ENCODE peak calls at places on chromosomes 11 and 22, in seven cellular contexts. F is kidney; W is activated CD8-positive, alpha-beta T cell treated with anti-CD3 and anti-CD28 coated beads for 36 hours; Q is AG10803; J is brain microvascular endothelial cell; Z is hepatocyte; I is ascending aorta. C is an unnamed sample.

GRCh38 chr11:78210000-78210608 is 21.4 kb downstream of the USP35 start:
- DNase-seq in J (no peak), W (no peak), Z (no peak), I (no peak), F (no peak), Q (no peak), C (no peak)

GRCh38 chr22:27962268-27963191 is 43.5 kb upstream of the PITPNB start:
- DNase-seq in F (no peak), J (no peak), W (no peak), I (no peak), Q (peak; percentile 30), Z (no peak), C (no peak)

GRCh38 chr22:20099099-20099711 is 16.7 kb upstream of the RANBP1 start:
- DNase-seq in F (peak; percentile 48), I (no peak), J (no peak), Q (no peak), Z (no peak), W (no peak), C (no peak)

GRCh38 chr22:24164823-24165379 is 16.4 kb upstream of the SUSD2 start:
- DNase-seq in Q (no peak), J (no peak), I (no peak), Z (no peak), F (no peak), W (no peak), C (no peak)

GRCh38 chr11:73306069-73306468 is 2.0 kb upstream of the ARHGEF17 start:
- DNase-seq in W (no peak), Z (no peak), F (no peak), Q (no peak), J (no peak), I (no peak), C (no peak)

GRCh38 chr11:131609317-131609716 is 238.9 kb downstream of the NTM start:
- DNase-seq in F (no peak), I (no peak), Z (peak; percentile 19), J (peak; percentile 90), Q (peak; percentile 95), W (no peak), C (no peak)

GRCh38 chr11:72771507-72771906 is 19.3 kb upstream of the ARAP1 start:
- DNase-seq in F (no peak), I (no peak), Q (peak; percentile 49), J (peak; percentile 53), Z (peak; percentile 71), W (no peak), C (no peak)

GRCh38 chr22:28477556-28477955 is 202.1 kb downstream of the TTC28 start:
- DNase-seq in I (no peak), W (no peak), Z (no peak), J (no peak), Q (no peak), F (no peak), C (no peak)

GRCh38 chr22:19464546-19464945 is 14.4 kb downstream of the UFD1 start:
- DNase-seq in J (no peak), W (no peak), F (no peak), Q (no peak), I (no peak), Z (no peak), C (no peak)

GRCh38 chr11:120133216-120134105 is 4.5 kb downstream of the TRIM29 start:
- DNase-seq in J (no peak), I (peak; percentile 35), W (no peak), Q (no peak), Z (no peak), F (peak; percentile 39), C (no peak)

GRCh38 chr11:105719073-105719846 is 109.4 kb downstream of the GRIA4 start:
- DNase-seq in W (no peak), Z (peak; percentile 68), J (peak; percentile 85), I (no peak), F (no peak), Q (no peak), C (no peak)

GRCh38 chr11:102733232-102733875 is 8.6 kb upstream of the MMP8 start:
- DNase-seq in Z (peak; percentile 83), F (no peak), J (peak; percentile 53), W (peak; percentile 71), Q (peak; percentile 49), I (peak; percentile 66), C (peak; percentile 89)

GRCh38 chr11:79264284-79264683 is 176.5 kb downstream of the TENM4 start:
- DNase-seq in I (no peak), Q (no peak), W (no peak), F (no peak), J (no peak), Z (no peak), C (no peak)

GRCh38 chr22:43879901-43880742 is 11.7 kb downstream of the PNPLA5 start:
- DNase-seq in F (peak; percentile 33), Z (no peak), W (no peak), I (no peak), Q (no peak), J (no peak), C (peak; percentile 20)

GRCh38 chr11:128195057-128195751 is 392.2 kb downstream of the ETS1 start:
- DNase-seq in F (no peak), W (peak; percentile 71), Z (no peak), I (no peak), J (no peak), Q (peak; percentile 56), C (no peak)

GRCh38 chr11:1293619-1294015 is 15.8 kb downstream of the TOLLIP start:
- DNase-seq in W (peak; percentile 45), F (peak; percentile 70), J (no peak), Q (no peak), I (peak; percentile 55), Z (no peak), C (no peak)

GRCh38 chr11:125257185-125257584 is 92.6 kb downstream of the PKNOX2 start:
- DNase-seq in W (no peak), Q (no peak), Z (no peak), I (no peak), F (no peak), J (no peak), C (no peak)

GRCh38 chr11:113875414-113876073 is at the start of gene USP28:
- DNase-seq in Z (peak; percentile 99), I (peak; percentile 98), J (peak; percentile 94), Q (peak; percentile 95), W (peak; percentile 80), F (peak; percentile 99), C (peak; percentile 100)

GRCh38 chr11:130088909-130089668 is 19.4 kb downstream of the APLP2 start:
- DNase-seq in W (no peak), J (no peak), Z (no peak), F (no peak), I (no peak), Q (no peak), C (no peak)

GRCh38 chr11:9691865-9692264 is 28.0 kb downstream of the SWAP70 start:
- DNase-seq in Q (no peak), J (no peak), Z (no peak), F (no peak), W (no peak), I (no peak), C (no peak)

DNA sequence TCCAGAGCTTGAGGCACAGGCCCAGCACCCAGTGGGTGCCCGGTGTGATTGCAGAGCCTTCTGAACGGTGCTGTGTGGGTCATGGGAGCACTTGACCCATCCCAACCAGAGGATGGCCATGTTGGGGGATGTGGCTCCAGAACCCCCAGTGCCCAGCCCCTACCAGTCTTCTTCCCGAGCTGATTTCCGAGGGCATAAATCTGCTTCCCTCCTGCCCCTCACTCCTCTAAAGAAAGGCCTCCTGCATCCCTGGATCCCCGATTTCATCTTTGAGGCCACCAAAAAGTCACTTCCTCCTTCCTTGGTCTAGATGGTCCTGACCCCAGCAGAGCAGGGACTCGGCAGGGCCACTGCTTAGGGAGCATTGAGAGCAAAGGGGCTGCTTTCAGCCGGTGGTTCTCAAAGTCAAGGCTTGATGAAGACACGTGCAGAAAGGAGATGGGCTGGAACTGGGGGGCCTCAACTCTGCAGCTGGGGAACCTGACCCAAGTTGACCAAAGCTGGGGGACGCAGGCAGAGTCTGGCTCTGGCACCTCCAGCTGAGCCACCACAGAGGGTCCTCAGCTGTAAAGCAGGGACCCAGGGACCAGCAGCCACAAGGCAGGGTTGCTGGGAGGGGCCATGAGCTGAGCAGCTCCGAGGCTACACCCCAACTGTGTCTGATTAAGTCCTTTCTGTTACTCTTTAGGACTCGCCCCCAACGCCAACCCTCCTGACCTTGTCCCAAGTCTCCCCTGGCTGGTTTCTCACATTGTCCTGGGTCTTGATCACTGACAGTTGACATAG is 56.6 kb downstream of the LINC01488 start:
- DNase-seq in Q (no peak), J (no peak), Z (no peak), I (no peak), W (no peak), F (no peak), C (peak; percentile 32)
- TF ChIP-seq CTCF in Q (no peak), J (no peak), Z (no peak), I (no peak), W (no peak), F (no peak), C (no peak)

GRCh38 chr11:85967457-85967856 is 101.4 kb downstream of the PICALM start:
- DNase-seq in I (no peak), Q (no peak), J (no peak), F (no peak), Z (no peak), W (no peak), C (no peak)
- TF ChIP-seq CTCF in I (no peak), Q (no peak), J (no peak), F (no peak), Z (no peak), W (no peak), C (no peak)

GRCh38 chr11:77154381-77155081 is 26.5 kb downstream of the MYO7A start:
- DNase-seq in Z (no peak), J (no peak), W (no peak), F (peak; percentile 60), I (no peak), Q (no peak), C (no peak)
- TF ChIP-seq CTCF in Z (no peak), J (no peak), W (no peak), F (no peak), I (no peak), Q (no peak), C (no peak)

DNA sequence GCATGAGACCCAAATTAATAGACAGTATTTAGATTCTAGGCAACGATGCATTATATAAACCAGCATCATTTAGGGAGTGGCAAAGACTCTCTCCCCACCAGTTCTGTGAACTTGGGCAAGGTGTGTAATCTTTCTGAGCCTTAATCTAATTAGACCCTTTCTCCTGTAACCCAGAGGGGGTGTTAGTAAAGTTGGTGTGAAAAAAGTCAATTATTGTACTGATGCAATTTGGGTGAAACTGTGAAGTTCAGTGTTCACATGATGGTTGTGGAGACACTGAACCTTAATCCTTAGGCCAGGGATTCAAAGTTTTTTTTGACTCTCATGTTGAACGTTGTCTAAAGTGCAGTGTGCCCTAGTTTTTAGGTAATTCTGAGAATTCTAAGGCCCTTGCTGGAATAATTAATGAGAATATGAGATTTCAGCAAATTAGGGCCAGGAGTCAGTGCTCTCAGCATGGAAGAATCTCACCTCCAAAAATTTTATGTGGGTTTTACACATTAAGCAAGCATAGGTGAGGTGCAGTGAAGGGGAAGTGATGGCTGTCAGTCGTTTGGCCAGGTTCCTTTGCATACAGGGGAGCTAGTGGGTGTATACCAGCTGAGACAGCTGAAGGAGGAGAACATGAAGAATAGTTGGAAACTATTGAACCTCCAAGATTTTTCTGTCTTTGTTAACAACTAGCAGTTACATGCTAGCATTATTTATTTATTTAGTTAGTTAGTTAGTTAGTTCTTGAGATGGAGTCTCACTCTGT is 94.2 kb downstream of the PTPRJ start:
- DNase-seq in Z (no peak), Q (no peak), W (no peak), I (no peak), J (no peak), F (no peak), C (no peak)
- TF ChIP-seq CTCF in Z (no peak), Q (no peak), W (no peak), I (no peak), J (no peak), F (no peak), C (no peak)